ENCODE peak calls at places on chromosomes 7 and 10, in seven cellular contexts. One of them, this sample, is unnamed.

GRCh38 chr10:116753759-116754158 is 11.4 kb upstream of the HSPA12A start:
- DNase-seq in choroid plexus epithelial cell: peak; percentile 48
- DNase-seq in AG10803: no peak
- DNase-seq in right lobe of liver: no peak
- DNase-seq in HFFc6: peak; percentile 15
- DNase-seq in Peyer's patch: no peak
- DNase-seq in epithelial cell of esophagus: peak; percentile 89
- DNase-seq in this sample: no peak

GRCh38 chr10:84076540-84077195 is 62.6 kb upstream of the GHITM start:
- DNase-seq in AG10803: peak; percentile 63
- DNase-seq in choroid plexus epithelial cell: peak; percentile 39
- DNase-seq in epithelial cell of esophagus: no peak
- DNase-seq in Peyer's patch: no peak
- DNase-seq in right lobe of liver: no peak
- DNase-seq in HFFc6: peak; percentile 21
- DNase-seq in this sample: no peak

GRCh38 chr10:43816351-43817321 is 168.0 kb upstream of the ZNF32 start:
- DNase-seq in Peyer's patch: peak; percentile 91
- DNase-seq in right lobe of liver: no peak
- DNase-seq in HFFc6: peak; percentile 90
- DNase-seq in epithelial cell of esophagus: no peak
- DNase-seq in AG10803: peak; percentile 97
- DNase-seq in choroid plexus epithelial cell: peak; percentile 73
- DNase-seq in this sample: peak; percentile 57

GRCh38 chr10:110456523-110457091 is 41.1 kb upstream of the DUSP5 start:
- DNase-seq in AG10803: no peak
- DNase-seq in HFFc6: peak; percentile 54
- DNase-seq in epithelial cell of esophagus: peak; percentile 84
- DNase-seq in choroid plexus epithelial cell: peak; percentile 55
- DNase-seq in Peyer's patch: peak; percentile 42
- DNase-seq in right lobe of liver: peak; percentile 63
- DNase-seq in this sample: peak; percentile 7

GRCh38 chr7:280461-280860 is 9.5 kb upstream of the FOXL3 start:
- DNase-seq in epithelial cell of esophagus: no peak
- DNase-seq in HFFc6: no peak
- DNase-seq in AG10803: no peak
- DNase-seq in Peyer's patch: no peak
- DNase-seq in choroid plexus epithelial cell: no peak
- DNase-seq in right lobe of liver: no peak
- DNase-seq in this sample: no peak

GRCh38 chr10:126536148-126536547 is 134.3 kb downstream of the C10orf90 start:
- DNase-seq in AG10803: peak; percentile 19
- DNase-seq in Peyer's patch: no peak
- DNase-seq in right lobe of liver: no peak
- DNase-seq in choroid plexus epithelial cell: peak; percentile 43
- DNase-seq in epithelial cell of esophagus: peak; percentile 13
- DNase-seq in HFFc6: no peak
- DNase-seq in this sample: no peak

GRCh38 chr7:14606101-14606500 is 296.4 kb downstream of the DGKB start:
- DNase-seq in AG10803: peak; percentile 54
- DNase-seq in Peyer's patch: no peak
- DNase-seq in choroid plexus epithelial cell: peak; percentile 29
- DNase-seq in HFFc6: no peak
- DNase-seq in epithelial cell of esophagus: no peak
- DNase-seq in right lobe of liver: no peak
- DNase-seq in this sample: no peak

GRCh38 chr10:97714401-97715258 is 1.1 kb downstream of the MARVELD1 start:
- DNase-seq in HFFc6: peak; percentile 85
- DNase-seq in right lobe of liver: peak; percentile 55
- DNase-seq in epithelial cell of esophagus: peak; percentile 86
- DNase-seq in choroid plexus epithelial cell: peak; percentile 70
- DNase-seq in AG10803: peak; percentile 86
- DNase-seq in Peyer's patch: peak; percentile 71
- DNase-seq in this sample: peak; percentile 61

GRCh38 chr7:136652635-136653370 is 215.6 kb upstream of the CHRM2 start:
- DNase-seq in epithelial cell of esophagus: no peak
- DNase-seq in Peyer's patch: no peak
- DNase-seq in HFFc6: no peak
- DNase-seq in choroid plexus epithelial cell: no peak
- DNase-seq in AG10803: peak; percentile 1
- DNase-seq in right lobe of liver: no peak
- DNase-seq in this sample: no peak

GRCh38 chr7:30088362-30088761 is 46.4 kb upstream of the MTURN start:
- DNase-seq in AG10803: no peak
- DNase-seq in epithelial cell of esophagus: no peak
- DNase-seq in choroid plexus epithelial cell: no peak
- DNase-seq in HFFc6: no peak
- DNase-seq in Peyer's patch: no peak
- DNase-seq in right lobe of liver: no peak
- DNase-seq in this sample: no peak

DNA sequence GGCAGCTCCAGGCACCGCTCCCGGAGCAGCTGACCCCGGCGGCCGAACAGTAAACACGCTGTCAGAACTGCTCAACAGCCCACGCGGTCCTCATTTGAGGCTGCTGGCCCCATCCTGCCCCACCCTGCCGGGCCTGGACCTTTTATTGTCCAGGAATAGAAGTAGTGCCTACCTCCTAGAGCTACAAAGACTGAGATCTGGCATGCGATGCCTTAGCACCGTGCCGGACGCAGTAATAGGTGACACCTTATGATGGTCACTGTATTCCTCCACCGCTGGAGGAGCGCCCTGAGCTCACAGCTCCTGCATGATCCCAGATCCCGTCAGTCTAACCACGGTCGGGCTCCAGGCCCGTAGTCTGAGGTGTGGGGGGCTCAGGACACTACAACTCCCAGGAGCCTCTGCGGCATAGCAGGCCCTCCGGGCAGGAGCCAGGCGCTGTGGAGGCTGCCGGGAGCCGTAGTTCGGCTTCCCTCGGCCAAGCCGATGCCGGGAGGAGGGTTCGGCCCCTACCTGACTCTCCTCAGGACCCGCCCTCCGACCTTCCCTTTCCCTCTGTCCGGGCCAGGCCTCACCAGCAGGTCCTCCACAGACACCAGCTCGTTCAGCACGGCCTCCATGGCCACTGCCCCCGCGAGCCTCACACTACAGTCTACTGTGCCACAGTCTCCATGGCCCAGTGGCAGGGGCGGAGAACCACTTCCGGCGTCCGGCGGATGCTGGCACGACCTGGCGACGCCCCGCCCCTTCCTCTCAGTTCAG is at the start of gene FIS1:
- DNase-seq in Peyer's patch: peak; percentile 98
- DNase-seq in right lobe of liver: peak; percentile 95
- DNase-seq in epithelial cell of esophagus: peak; percentile 94
- DNase-seq in AG10803: peak; percentile 84
- DNase-seq in HFFc6: peak; percentile 84
- DNase-seq in choroid plexus epithelial cell: peak; percentile 92
- DNase-seq in this sample: peak; percentile 52
- TF ChIP-seq CTCF in Peyer's patch: peak; percentile 90
- TF ChIP-seq CTCF in right lobe of liver: peak; percentile 97
- TF ChIP-seq CTCF in epithelial cell of esophagus: peak; percentile 77
- TF ChIP-seq CTCF in AG10803: peak; percentile 74
- TF ChIP-seq CTCF in HFFc6: peak; percentile 66
- TF ChIP-seq CTCF in choroid plexus epithelial cell: no peak
- TF ChIP-seq CTCF in this sample: peak; percentile 88

DNA sequence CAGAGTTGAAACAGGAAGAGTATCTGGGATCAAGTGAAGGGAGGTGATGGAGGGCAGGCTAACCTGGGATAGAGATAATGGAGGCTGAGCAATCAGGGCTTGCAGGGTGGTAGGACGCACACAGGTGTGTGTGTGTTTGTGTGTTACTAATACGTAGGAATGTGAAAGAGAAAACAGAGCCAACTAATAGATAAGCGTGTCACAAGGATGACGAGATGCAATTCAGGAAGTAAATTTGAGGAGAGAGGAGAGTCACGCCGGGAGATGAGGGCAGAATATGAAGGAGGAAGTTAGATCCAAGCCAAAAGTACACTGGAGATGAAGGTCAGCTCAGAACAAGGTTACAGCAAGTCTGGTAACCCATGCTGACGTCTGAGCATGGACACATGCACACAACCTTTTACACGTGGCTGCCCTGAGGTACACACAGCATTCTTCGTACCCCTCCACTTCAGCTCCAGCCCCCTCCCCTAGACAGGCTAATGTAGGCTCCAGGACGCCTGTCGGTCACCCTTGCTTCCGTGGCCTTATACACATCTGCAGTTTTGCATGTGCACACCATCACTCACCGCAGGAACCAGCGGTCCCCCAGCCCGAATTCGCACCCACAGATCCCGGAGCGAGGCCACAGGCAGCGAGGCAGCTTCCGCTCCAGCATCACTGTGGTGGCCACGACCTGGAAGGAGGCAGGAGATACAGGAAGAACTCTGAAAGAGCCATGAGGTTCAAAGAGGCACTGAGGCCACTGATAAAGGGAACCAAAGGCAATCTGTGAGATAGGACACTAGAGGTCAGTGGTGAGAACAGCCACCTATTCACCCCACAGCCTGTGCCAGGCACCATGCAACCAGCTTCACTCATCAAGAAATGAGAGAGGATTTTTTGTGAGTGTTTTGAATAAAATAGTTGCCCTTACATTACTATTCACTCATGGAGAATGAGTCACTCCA is 23.7 kb upstream of the TRPV6 start:
- DNase-seq in right lobe of liver: peak; percentile 46
- DNase-seq in epithelial cell of esophagus: no peak
- DNase-seq in HFFc6: no peak
- DNase-seq in choroid plexus epithelial cell: no peak
- DNase-seq in Peyer's patch: no peak
- DNase-seq in AG10803: peak; percentile 6
- DNase-seq in this sample: no peak
- TF ChIP-seq CTCF in right lobe of liver: peak; percentile 67
- TF ChIP-seq CTCF in epithelial cell of esophagus: peak; percentile 9
- TF ChIP-seq CTCF in HFFc6: no peak
- TF ChIP-seq CTCF in choroid plexus epithelial cell: peak; percentile 13
- TF ChIP-seq CTCF in Peyer's patch: no peak
- TF ChIP-seq CTCF in AG10803: peak; percentile 38
- TF ChIP-seq CTCF in this sample: no peak

DNA sequence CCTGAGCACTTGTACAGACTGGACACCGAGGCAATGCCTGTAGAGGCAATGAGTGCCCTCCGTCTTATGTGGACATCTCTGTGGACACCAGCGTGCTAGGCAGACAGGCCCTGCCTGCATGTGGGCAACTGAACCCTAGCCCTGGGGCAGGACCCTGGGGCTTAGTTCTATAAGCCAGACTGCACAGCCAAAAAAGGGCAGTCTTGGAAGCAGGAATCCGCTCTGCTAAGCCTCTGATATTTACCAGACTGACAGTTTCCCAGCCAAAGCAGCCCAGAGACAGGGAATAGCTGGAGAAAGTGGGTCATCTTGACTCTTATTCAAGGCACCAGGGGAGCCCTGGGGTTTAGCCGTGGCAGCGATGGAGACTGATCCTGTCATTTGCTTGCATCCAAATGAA is 474.1 kb downstream of the RPS24 start:
- DNase-seq in AG10803: no peak
- DNase-seq in choroid plexus epithelial cell: no peak
- DNase-seq in Peyer's patch: no peak
- DNase-seq in right lobe of liver: no peak
- DNase-seq in epithelial cell of esophagus: no peak
- DNase-seq in HFFc6: no peak
- DNase-seq in this sample: no peak
- TF ChIP-seq CTCF in AG10803: no peak
- TF ChIP-seq CTCF in choroid plexus epithelial cell: no peak
- TF ChIP-seq CTCF in Peyer's patch: no peak
- TF ChIP-seq CTCF in right lobe of liver: no peak
- TF ChIP-seq CTCF in epithelial cell of esophagus: no peak
- TF ChIP-seq CTCF in HFFc6: no peak
- TF ChIP-seq CTCF in this sample: no peak

GRCh38 chr10:15720635-15721310 is 1.1 kb upstream of the ITGA8 start:
- DNase-seq in HFFc6: no peak
- DNase-seq in Peyer's patch: no peak
- DNase-seq in epithelial cell of esophagus: no peak
- DNase-seq in choroid plexus epithelial cell: no peak
- DNase-seq in AG10803: no peak
- DNase-seq in right lobe of liver: no peak
- DNase-seq in this sample: no peak

GRCh38 chr10:15719062-15719898 is 442 bp downstream of the ITGA8 start:
- DNase-seq in choroid plexus epithelial cell: no peak
- DNase-seq in epithelial cell of esophagus: no peak
- DNase-seq in AG10803: peak; percentile 25
- DNase-seq in right lobe of liver: no peak
- DNase-seq in HFFc6: no peak
- DNase-seq in Peyer's patch: no peak
- DNase-seq in this sample: no peak

GRCh38 chr10:15715619-15716227 is 4.0 kb downstream of the ITGA8 start:
- DNase-seq in AG10803: peak; percentile 29
- DNase-seq in HFFc6: peak; percentile 11
- DNase-seq in epithelial cell of esophagus: peak; percentile 9
- DNase-seq in Peyer's patch: no peak
- DNase-seq in choroid plexus epithelial cell: peak; percentile 54
- DNase-seq in right lobe of liver: no peak
- DNase-seq in this sample: no peak

GRCh38 chr10:15718495-15719061 is 1.1 kb downstream of the ITGA8 start:
- DNase-seq in right lobe of liver: no peak
- DNase-seq in choroid plexus epithelial cell: no peak
- DNase-seq in AG10803: no peak
- DNase-seq in Peyer's patch: no peak
- DNase-seq in epithelial cell of esophagus: no peak
- DNase-seq in HFFc6: no peak
- DNase-seq in this sample: no peak

DNA sequence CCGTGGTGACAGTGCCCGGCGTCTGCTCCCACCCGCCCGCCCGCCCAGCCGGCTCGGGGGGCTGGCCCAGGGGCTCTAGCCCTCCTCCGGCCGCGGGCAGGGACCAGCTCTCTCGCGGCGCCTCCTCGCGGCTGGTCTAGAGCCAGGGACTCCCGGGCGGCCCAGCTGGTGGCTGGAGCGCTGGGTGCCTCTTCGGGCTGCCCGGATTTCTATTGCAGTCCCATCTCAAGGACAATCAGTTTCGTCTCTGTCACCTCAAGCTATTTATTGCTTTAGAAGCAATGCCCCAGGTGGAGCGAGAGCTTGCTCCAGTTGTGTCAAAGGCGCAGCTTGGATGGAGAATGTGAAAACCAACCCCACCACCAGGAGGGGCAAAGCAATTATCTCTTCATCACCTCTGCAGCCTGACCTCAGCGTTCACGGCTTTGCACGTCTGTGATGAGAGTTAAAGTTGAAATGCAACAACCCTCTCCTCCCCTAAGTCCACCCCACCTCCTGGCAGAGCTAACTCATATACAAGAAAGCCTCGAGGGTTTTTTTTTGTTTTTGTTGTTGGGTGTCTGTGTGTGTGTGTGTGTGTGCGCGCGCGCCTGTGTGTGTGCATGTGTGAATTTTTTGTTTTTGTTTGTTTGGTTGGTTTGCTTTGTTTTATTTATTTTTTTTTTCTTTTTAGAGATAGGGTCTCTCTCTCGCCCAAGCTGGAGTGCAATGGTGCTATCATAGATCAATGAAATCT is at the start of gene ITGA8:
- DNase-seq in epithelial cell of esophagus: no peak
- DNase-seq in choroid plexus epithelial cell: peak; percentile 47
- DNase-seq in HFFc6: no peak
- DNase-seq in right lobe of liver: no peak
- DNase-seq in Peyer's patch: no peak
- DNase-seq in AG10803: peak; percentile 33
- DNase-seq in this sample: no peak
- TF ChIP-seq CTCF in epithelial cell of esophagus: peak; percentile 12
- TF ChIP-seq CTCF in choroid plexus epithelial cell: peak; percentile 71
- TF ChIP-seq CTCF in HFFc6: peak; percentile 67
- TF ChIP-seq CTCF in right lobe of liver: peak; percentile 29
- TF ChIP-seq CTCF in Peyer's patch: no peak
- TF ChIP-seq CTCF in AG10803: peak; percentile 62
- TF ChIP-seq CTCF in this sample: peak; percentile 61

This sample was measured in AG09319.